ENCODE peak calls at places on chromosomes 11 and 22, in five cellular contexts. One of them, this sample, is unnamed.

GRCh38 chr11:56905936-56906335 is 82.8 kb upstream of the OR5AK2 start:
- DNase-seq in IMR-90: no peak
- DNase-seq in SW480: no peak
- DNase-seq in stimulated activated CD4-positive, alpha-beta T cell treated with anti-CD3 and anti-CD28 coated beads, Interleukin-1b, Interleukin-23, amount 100 ng/mL, for 48 hours: no peak
- DNase-seq in AG04450: no peak
- DNase-seq in this sample: no peak

GRCh38 chr22:22930571-22931556 is 43.2 kb downstream of the IGLL5 start:
- DNase-seq in IMR-90: no peak
- DNase-seq in SW480: no peak
- DNase-seq in stimulated activated CD4-positive, alpha-beta T cell treated with anti-CD3 and anti-CD28 coated beads, Interleukin-1b, Interleukin-23, amount 100 ng/mL, for 48 hours: no peak
- DNase-seq in AG04450: no peak
- DNase-seq in this sample: no peak

GRCh38 chr22:48580481-48580970 is 1247.1 kb downstream of the BRD1 start:
- DNase-seq in IMR-90: no peak
- DNase-seq in SW480: no peak
- DNase-seq in stimulated activated CD4-positive, alpha-beta T cell treated with anti-CD3 and anti-CD28 coated beads, Interleukin-1b, Interleukin-23, amount 100 ng/mL, for 48 hours: no peak
- DNase-seq in AG04450: no peak
- DNase-seq in this sample: no peak

GRCh38 chr11:95147364-95147905 is 57.8 kb downstream of the ENDOD1 start:
- DNase-seq in IMR-90: peak; percentile 93
- DNase-seq in SW480: peak; percentile 78
- DNase-seq in stimulated activated CD4-positive, alpha-beta T cell treated with anti-CD3 and anti-CD28 coated beads, Interleukin-1b, Interleukin-23, amount 100 ng/mL, for 48 hours: no peak
- DNase-seq in AG04450: peak; percentile 69
- DNase-seq in this sample: no peak

GRCh38 chr11:125062931-125063428 is at the start of gene SLC37A2:
- DNase-seq in IMR-90: peak; percentile 54
- DNase-seq in SW480: peak; percentile 73
- DNase-seq in stimulated activated CD4-positive, alpha-beta T cell treated with anti-CD3 and anti-CD28 coated beads, Interleukin-1b, Interleukin-23, amount 100 ng/mL, for 48 hours: peak; percentile 42
- DNase-seq in AG04450: no peak
- DNase-seq in this sample: peak; percentile 63

GRCh38 chr11:3022300-3022967 is 30.3 kb upstream of the NAP1L4 start:
- DNase-seq in IMR-90: peak; percentile 73
- DNase-seq in SW480: no peak
- DNase-seq in stimulated activated CD4-positive, alpha-beta T cell treated with anti-CD3 and anti-CD28 coated beads, Interleukin-1b, Interleukin-23, amount 100 ng/mL, for 48 hours: no peak
- DNase-seq in AG04450: peak; percentile 20
- DNase-seq in this sample: peak; percentile 41

GRCh38 chr11:12446863-12447262 is 69.5 kb downstream of the PARVA start:
- DNase-seq in IMR-90: no peak
- DNase-seq in SW480: no peak
- DNase-seq in stimulated activated CD4-positive, alpha-beta T cell treated with anti-CD3 and anti-CD28 coated beads, Interleukin-1b, Interleukin-23, amount 100 ng/mL, for 48 hours: no peak
- DNase-seq in AG04450: no peak
- DNase-seq in this sample: no peak

GRCh38 chr11:2655834-2656622 is 43.8 kb downstream of the KCNQ1OT1 start:
- DNase-seq in IMR-90: peak; percentile 51
- DNase-seq in SW480: peak; percentile 9
- DNase-seq in stimulated activated CD4-positive, alpha-beta T cell treated with anti-CD3 and anti-CD28 coated beads, Interleukin-1b, Interleukin-23, amount 100 ng/mL, for 48 hours: no peak
- DNase-seq in AG04450: no peak
- DNase-seq in this sample: no peak

GRCh38 chr22:29628982-29629381 is 25.5 kb downstream of the NF2 start:
- DNase-seq in IMR-90: no peak
- DNase-seq in SW480: no peak
- DNase-seq in stimulated activated CD4-positive, alpha-beta T cell treated with anti-CD3 and anti-CD28 coated beads, Interleukin-1b, Interleukin-23, amount 100 ng/mL, for 48 hours: no peak
- DNase-seq in AG04450: no peak
- DNase-seq in this sample: no peak